ENCODE peak calls at places on chromosomes 16 and 17, in nine cellular contexts. One of them, this sample, is unnamed.

GRCh38 chr17:50055426-50056216 is at the start of gene ITGA3:
- DNase-seq in activated T-helper 9 cell treated with anti-CD3 and anti-CD28 coated beads, Interleukin-2, amount 50 U/mL, for 16 hours: peak
- DNase-seq in caudate nucleus: no peak
- DNase-seq in esophagus muscularis mucosa: peak
- DNase-seq in stimulated activated CD4-positive, alpha-beta T cell treated with anti-CD3 and anti-CD28 coated beads, Interleukin-4, amount 100 ng/mL, for 1 hour: peak
- DNase-seq in WTC11: peak
- DNase-seq in activated CD8-positive, alpha-beta T cell treated with anti-CD3 and anti-CD28 coated beads for 36 hours: peak
- DNase-seq in fibroblast of mammary gland: peak
- DNase-seq in activated CD4-positive, CD25-positive, alpha-beta regulatory T cell: peak
- DNase-seq in this sample: peak

GRCh38 chr16:74991593-74992403 is 6.9 kb upstream of the WDR59 start:
- DNase-seq in stimulated activated CD4-positive, alpha-beta T cell treated with anti-CD3 and anti-CD28 coated beads, Interleukin-4, amount 100 ng/mL, for 1 hour: no peak
- DNase-seq in caudate nucleus: no peak
- DNase-seq in fibroblast of mammary gland: no peak
- DNase-seq in activated T-helper 9 cell treated with anti-CD3 and anti-CD28 coated beads, Interleukin-2, amount 50 U/mL, for 16 hours: no peak
- DNase-seq in activated CD4-positive, CD25-positive, alpha-beta regulatory T cell: no peak
- DNase-seq in WTC11: no peak
- DNase-seq in activated CD8-positive, alpha-beta T cell treated with anti-CD3 and anti-CD28 coated beads for 36 hours: no peak
- DNase-seq in esophagus muscularis mucosa: no peak
- DNase-seq in this sample: no peak

GRCh38 chr17:77944390-77945222 is 13.9 kb upstream of the TNRC6C start:
- DNase-seq in activated T-helper 9 cell treated with anti-CD3 and anti-CD28 coated beads, Interleukin-2, amount 50 U/mL, for 16 hours: no peak
- DNase-seq in caudate nucleus: no peak
- DNase-seq in activated CD8-positive, alpha-beta T cell treated with anti-CD3 and anti-CD28 coated beads for 36 hours: no peak
- DNase-seq in fibroblast of mammary gland: no peak
- DNase-seq in esophagus muscularis mucosa: no peak
- DNase-seq in activated CD4-positive, CD25-positive, alpha-beta regulatory T cell: no peak
- DNase-seq in WTC11: no peak
- DNase-seq in stimulated activated CD4-positive, alpha-beta T cell treated with anti-CD3 and anti-CD28 coated beads, Interleukin-4, amount 100 ng/mL, for 1 hour: no peak
- DNase-seq in this sample: no peak

GRCh38 chr17:76208120-76208519 is 32.2 kb downstream of the RNF157 start:
- DNase-seq in WTC11: no peak
- DNase-seq in fibroblast of mammary gland: no peak
- DNase-seq in caudate nucleus: no peak
- DNase-seq in esophagus muscularis mucosa: no peak
- DNase-seq in activated CD4-positive, CD25-positive, alpha-beta regulatory T cell: no peak
- DNase-seq in activated CD8-positive, alpha-beta T cell treated with anti-CD3 and anti-CD28 coated beads for 36 hours: no peak
- DNase-seq in stimulated activated CD4-positive, alpha-beta T cell treated with anti-CD3 and anti-CD28 coated beads, Interleukin-4, amount 100 ng/mL, for 1 hour: no peak
- DNase-seq in activated T-helper 9 cell treated with anti-CD3 and anti-CD28 coated beads, Interleukin-2, amount 50 U/mL, for 16 hours: no peak
- DNase-seq in this sample: no peak

GRCh38 chr17:57898487-57899311 is 48.9 kb upstream of the MRPS23 start:
- DNase-seq in stimulated activated CD4-positive, alpha-beta T cell treated with anti-CD3 and anti-CD28 coated beads, Interleukin-4, amount 100 ng/mL, for 1 hour: no peak
- DNase-seq in activated T-helper 9 cell treated with anti-CD3 and anti-CD28 coated beads, Interleukin-2, amount 50 U/mL, for 16 hours: no peak
- DNase-seq in activated CD4-positive, CD25-positive, alpha-beta regulatory T cell: no peak
- DNase-seq in fibroblast of mammary gland: no peak
- DNase-seq in caudate nucleus: peak
- DNase-seq in esophagus muscularis mucosa: no peak
- DNase-seq in activated CD8-positive, alpha-beta T cell treated with anti-CD3 and anti-CD28 coated beads for 36 hours: no peak
- DNase-seq in WTC11: peak
- DNase-seq in this sample: no peak

GRCh38 chr16:69187387-69187890 is 475 bp downstream of the SNTB2 start:
- DNase-seq in WTC11: peak
- DNase-seq in esophagus muscularis mucosa: no peak
- DNase-seq in stimulated activated CD4-positive, alpha-beta T cell treated with anti-CD3 and anti-CD28 coated beads, Interleukin-4, amount 100 ng/mL, for 1 hour: peak
- DNase-seq in fibroblast of mammary gland: no peak
- DNase-seq in activated CD8-positive, alpha-beta T cell treated with anti-CD3 and anti-CD28 coated beads for 36 hours: peak
- DNase-seq in activated CD4-positive, CD25-positive, alpha-beta regulatory T cell: peak
- DNase-seq in activated T-helper 9 cell treated with anti-CD3 and anti-CD28 coated beads, Interleukin-2, amount 50 U/mL, for 16 hours: peak
- DNase-seq in caudate nucleus: no peak
- DNase-seq in this sample: no peak

GRCh38 chr17:8257801-8258200 is 8.7 kb downstream of the PFAS start:
- DNase-seq in caudate nucleus: no peak
- DNase-seq in activated T-helper 9 cell treated with anti-CD3 and anti-CD28 coated beads, Interleukin-2, amount 50 U/mL, for 16 hours: no peak
- DNase-seq in stimulated activated CD4-positive, alpha-beta T cell treated with anti-CD3 and anti-CD28 coated beads, Interleukin-4, amount 100 ng/mL, for 1 hour: no peak
- DNase-seq in WTC11: no peak
- DNase-seq in esophagus muscularis mucosa: no peak
- DNase-seq in activated CD8-positive, alpha-beta T cell treated with anti-CD3 and anti-CD28 coated beads for 36 hours: no peak
- DNase-seq in activated CD4-positive, CD25-positive, alpha-beta regulatory T cell: no peak
- DNase-seq in fibroblast of mammary gland: no peak
- DNase-seq in this sample: no peak

GRCh38 chr17:81097943-81098308 is 63.0 kb downstream of the BAIAP2 start:
- DNase-seq in activated CD4-positive, CD25-positive, alpha-beta regulatory T cell: no peak
- DNase-seq in esophagus muscularis mucosa: no peak
- DNase-seq in activated CD8-positive, alpha-beta T cell treated with anti-CD3 and anti-CD28 coated beads for 36 hours: peak
- DNase-seq in fibroblast of mammary gland: peak
- DNase-seq in activated T-helper 9 cell treated with anti-CD3 and anti-CD28 coated beads, Interleukin-2, amount 50 U/mL, for 16 hours: peak
- DNase-seq in caudate nucleus: no peak
- DNase-seq in stimulated activated CD4-positive, alpha-beta T cell treated with anti-CD3 and anti-CD28 coated beads, Interleukin-4, amount 100 ng/mL, for 1 hour: no peak
- DNase-seq in WTC11: no peak
- DNase-seq in this sample: no peak

GRCh38 chr17:7634384-7634783 is 4.4 kb downstream of the SHBG start:
- DNase-seq in activated CD8-positive, alpha-beta T cell treated with anti-CD3 and anti-CD28 coated beads for 36 hours: peak
- DNase-seq in WTC11: peak
- DNase-seq in esophagus muscularis mucosa: no peak
- DNase-seq in activated T-helper 9 cell treated with anti-CD3 and anti-CD28 coated beads, Interleukin-2, amount 50 U/mL, for 16 hours: no peak
- DNase-seq in stimulated activated CD4-positive, alpha-beta T cell treated with anti-CD3 and anti-CD28 coated beads, Interleukin-4, amount 100 ng/mL, for 1 hour: no peak
- DNase-seq in caudate nucleus: no peak
- DNase-seq in activated CD4-positive, CD25-positive, alpha-beta regulatory T cell: no peak
- DNase-seq in fibroblast of mammary gland: peak
- DNase-seq in this sample: peak

GRCh38 chr16:51382215-51382614 is 231.1 kb upstream of the SALL1 start:
- DNase-seq in esophagus muscularis mucosa: no peak
- DNase-seq in activated T-helper 9 cell treated with anti-CD3 and anti-CD28 coated beads, Interleukin-2, amount 50 U/mL, for 16 hours: no peak
- DNase-seq in activated CD4-positive, CD25-positive, alpha-beta regulatory T cell: no peak
- DNase-seq in WTC11: no peak
- DNase-seq in activated CD8-positive, alpha-beta T cell treated with anti-CD3 and anti-CD28 coated beads for 36 hours: no peak
- DNase-seq in caudate nucleus: no peak
- DNase-seq in fibroblast of mammary gland: no peak
- DNase-seq in stimulated activated CD4-positive, alpha-beta T cell treated with anti-CD3 and anti-CD28 coated beads, Interleukin-4, amount 100 ng/mL, for 1 hour: no peak
- DNase-seq in this sample: no peak

GRCh38 chr17:64270885-64271284 is 7.8 kb upstream of the TEX2 start:
- DNase-seq in activated CD8-positive, alpha-beta T cell treated with anti-CD3 and anti-CD28 coated beads for 36 hours: peak
- DNase-seq in fibroblast of mammary gland: no peak
- DNase-seq in stimulated activated CD4-positive, alpha-beta T cell treated with anti-CD3 and anti-CD28 coated beads, Interleukin-4, amount 100 ng/mL, for 1 hour: no peak
- DNase-seq in activated CD4-positive, CD25-positive, alpha-beta regulatory T cell: no peak
- DNase-seq in WTC11: no peak
- DNase-seq in caudate nucleus: no peak
- DNase-seq in activated T-helper 9 cell treated with anti-CD3 and anti-CD28 coated beads, Interleukin-2, amount 50 U/mL, for 16 hours: no peak
- DNase-seq in esophagus muscularis mucosa: no peak
- DNase-seq in this sample: no peak

GRCh38 chr17:31582151-31582907 is 190.9 kb downstream of the RAB11FIP4 start:
- DNase-seq in WTC11: no peak
- DNase-seq in stimulated activated CD4-positive, alpha-beta T cell treated with anti-CD3 and anti-CD28 coated beads, Interleukin-4, amount 100 ng/mL, for 1 hour: no peak
- DNase-seq in caudate nucleus: no peak
- DNase-seq in esophagus muscularis mucosa: no peak
- DNase-seq in activated CD8-positive, alpha-beta T cell treated with anti-CD3 and anti-CD28 coated beads for 36 hours: peak
- DNase-seq in activated CD4-positive, CD25-positive, alpha-beta regulatory T cell: no peak
- DNase-seq in activated T-helper 9 cell treated with anti-CD3 and anti-CD28 coated beads, Interleukin-2, amount 50 U/mL, for 16 hours: no peak
- DNase-seq in fibroblast of mammary gland: no peak
- DNase-seq in this sample: no peak

GRCh38 chr16:24538756-24539294 is 541 bp upstream of the RBBP6 start:
- DNase-seq in fibroblast of mammary gland: no peak
- DNase-seq in esophagus muscularis mucosa: no peak
- DNase-seq in activated T-helper 9 cell treated with anti-CD3 and anti-CD28 coated beads, Interleukin-2, amount 50 U/mL, for 16 hours: no peak
- DNase-seq in activated CD4-positive, CD25-positive, alpha-beta regulatory T cell: no peak
- DNase-seq in activated CD8-positive, alpha-beta T cell treated with anti-CD3 and anti-CD28 coated beads for 36 hours: no peak
- DNase-seq in stimulated activated CD4-positive, alpha-beta T cell treated with anti-CD3 and anti-CD28 coated beads, Interleukin-4, amount 100 ng/mL, for 1 hour: no peak
- DNase-seq in WTC11: no peak
- DNase-seq in caudate nucleus: no peak
- DNase-seq in this sample: peak

GRCh38 chr17:40415390-40415789 is 2.3 kb downstream of the TOP2A start:
- DNase-seq in WTC11: no peak
- DNase-seq in fibroblast of mammary gland: peak
- DNase-seq in activated T-helper 9 cell treated with anti-CD3 and anti-CD28 coated beads, Interleukin-2, amount 50 U/mL, for 16 hours: no peak
- DNase-seq in caudate nucleus: no peak
- DNase-seq in activated CD4-positive, CD25-positive, alpha-beta regulatory T cell: no peak
- DNase-seq in stimulated activated CD4-positive, alpha-beta T cell treated with anti-CD3 and anti-CD28 coated beads, Interleukin-4, amount 100 ng/mL, for 1 hour: no peak
- DNase-seq in esophagus muscularis mucosa: no peak
- DNase-seq in activated CD8-positive, alpha-beta T cell treated with anti-CD3 and anti-CD28 coated beads for 36 hours: no peak
- DNase-seq in this sample: no peak

GRCh38 chr17:17032131-17032692 is 10.0 kb upstream of the MPRIP start:
- DNase-seq in stimulated activated CD4-positive, alpha-beta T cell treated with anti-CD3 and anti-CD28 coated beads, Interleukin-4, amount 100 ng/mL, for 1 hour: no peak
- DNase-seq in caudate nucleus: peak
- DNase-seq in WTC11: no peak
- DNase-seq in activated CD8-positive, alpha-beta T cell treated with anti-CD3 and anti-CD28 coated beads for 36 hours: no peak
- DNase-seq in esophagus muscularis mucosa: no peak
- DNase-seq in activated T-helper 9 cell treated with anti-CD3 and anti-CD28 coated beads, Interleukin-2, amount 50 U/mL, for 16 hours: no peak
- DNase-seq in activated CD4-positive, CD25-positive, alpha-beta regulatory T cell: no peak
- DNase-seq in fibroblast of mammary gland: peak
- DNase-seq in this sample: no peak

GRCh38 chr17:51029568-51030463 is 90.9 kb downstream of the SPAG9 start:
- DNase-seq in stimulated activated CD4-positive, alpha-beta T cell treated with anti-CD3 and anti-CD28 coated beads, Interleukin-4, amount 100 ng/mL, for 1 hour: no peak
- DNase-seq in esophagus muscularis mucosa: no peak
- DNase-seq in activated CD8-positive, alpha-beta T cell treated with anti-CD3 and anti-CD28 coated beads for 36 hours: no peak
- DNase-seq in activated T-helper 9 cell treated with anti-CD3 and anti-CD28 coated beads, Interleukin-2, amount 50 U/mL, for 16 hours: no peak
- DNase-seq in fibroblast of mammary gland: peak
- DNase-seq in activated CD4-positive, CD25-positive, alpha-beta regulatory T cell: no peak
- DNase-seq in caudate nucleus: no peak
- DNase-seq in WTC11: no peak
- DNase-seq in this sample: no peak

GRCh38 chr16:72493681-72494415 is 321.9 kb upstream of the PMFBP1 start:
- DNase-seq in WTC11: no peak
- DNase-seq in esophagus muscularis mucosa: no peak
- DNase-seq in stimulated activated CD4-positive, alpha-beta T cell treated with anti-CD3 and anti-CD28 coated beads, Interleukin-4, amount 100 ng/mL, for 1 hour: no peak
- DNase-seq in activated T-helper 9 cell treated with anti-CD3 and anti-CD28 coated beads, Interleukin-2, amount 50 U/mL, for 16 hours: no peak
- DNase-seq in activated CD8-positive, alpha-beta T cell treated with anti-CD3 and anti-CD28 coated beads for 36 hours: no peak
- DNase-seq in caudate nucleus: no peak
- DNase-seq in fibroblast of mammary gland: peak
- DNase-seq in activated CD4-positive, CD25-positive, alpha-beta regulatory T cell: no peak
- DNase-seq in this sample: no peak